ENCODE peak calls at places on chromosomes 3 and 15, in four cellular contexts. One of them, this sample, is unnamed.

GRCh38 chr3:109098245-109098644 is 19.7 kb downstream of the MORC1 start:
- DNase-seq in non-pigmented ciliary epithelial cell: no peak
- DNase-seq in iPS DF 6.9: peak
- DNase-seq in omental fat pad: no peak
- DNase-seq in this sample: no peak

GRCh38 chr3:145801699-145802098 is 359.3 kb downstream of the PLOD2 start:
- DNase-seq in non-pigmented ciliary epithelial cell: no peak
- DNase-seq in iPS DF 6.9: no peak
- DNase-seq in omental fat pad: no peak
- DNase-seq in this sample: no peak

GRCh38 chr3:32238027-32238815 is at the start of gene CMTM8:
- DNase-seq in iPS DF 6.9: no peak
- DNase-seq in non-pigmented ciliary epithelial cell: no peak
- DNase-seq in omental fat pad: no peak
- DNase-seq in this sample: no peak

GRCh38 chr3:73520931-73521461 is 103.7 kb downstream of the PDZRN3 start:
- DNase-seq in omental fat pad: no peak
- DNase-seq in iPS DF 6.9: no peak
- DNase-seq in non-pigmented ciliary epithelial cell: no peak
- DNase-seq in this sample: peak

GRCh38 chr3:126621171-126621570 is 33.8 kb downstream of the TXNRD3 start:
- DNase-seq in iPS DF 6.9: no peak
- DNase-seq in non-pigmented ciliary epithelial cell: no peak
- DNase-seq in omental fat pad: no peak
- DNase-seq in this sample: no peak

GRCh38 chr3:23874359-23875120 is 42.2 kb downstream of the NKIRAS1 start:
- DNase-seq in iPS DF 6.9: no peak
- DNase-seq in omental fat pad: no peak
- DNase-seq in non-pigmented ciliary epithelial cell: no peak
- DNase-seq in this sample: no peak

GRCh38 chr3:184552296-184552695 is 9.3 kb upstream of the EPHB3 start:
- DNase-seq in omental fat pad: no peak
- DNase-seq in iPS DF 6.9: no peak
- DNase-seq in non-pigmented ciliary epithelial cell: no peak
- DNase-seq in this sample: no peak

GRCh38 chr3:123157209-123157597 is 44.5 kb upstream of the SEC22A start:
- DNase-seq in iPS DF 6.9: no peak
- DNase-seq in non-pigmented ciliary epithelial cell: no peak
- DNase-seq in omental fat pad: no peak
- DNase-seq in this sample: no peak

GRCh38 chr3:127822166-127822835 is at the start of gene MGLL:
- DNase-seq in non-pigmented ciliary epithelial cell: no peak
- DNase-seq in omental fat pad: no peak
- DNase-seq in iPS DF 6.9: no peak
- DNase-seq in this sample: no peak

GRCh38 chr3:151328298-151329036 is 882 bp downstream of the P2RY13 start:
- DNase-seq in iPS DF 6.9: no peak
- DNase-seq in omental fat pad: no peak
- DNase-seq in non-pigmented ciliary epithelial cell: no peak
- DNase-seq in this sample: no peak

GRCh38 chr3:104596551-104596950 is 770.2 kb upstream of the ALCAM start:
- DNase-seq in non-pigmented ciliary epithelial cell: peak
- DNase-seq in iPS DF 6.9: peak
- DNase-seq in omental fat pad: no peak
- DNase-seq in this sample: no peak

GRCh38 chr15:39987831-39988230 is 51.1 kb downstream of the SRP14 start:
- DNase-seq in omental fat pad: no peak
- DNase-seq in non-pigmented ciliary epithelial cell: no peak
- DNase-seq in iPS DF 6.9: no peak
- DNase-seq in this sample: no peak

GRCh38 chr3:97880267-97880666 is 58.5 kb downstream of the CRYBG3 start:
- DNase-seq in omental fat pad: no peak
- DNase-seq in non-pigmented ciliary epithelial cell: no peak
- DNase-seq in iPS DF 6.9: no peak
- DNase-seq in this sample: no peak

GRCh38 chr3:152175576-152175883 is 93.2 kb upstream of the MBNL1 start:
- DNase-seq in omental fat pad: no peak
- DNase-seq in iPS DF 6.9: no peak
- DNase-seq in non-pigmented ciliary epithelial cell: peak
- DNase-seq in this sample: no peak

GRCh38 chr15:58840048-58840447 is 68.9 kb downstream of the MINDY2 start:
- DNase-seq in omental fat pad: no peak
- DNase-seq in non-pigmented ciliary epithelial cell: peak
- DNase-seq in iPS DF 6.9: no peak
- DNase-seq in this sample: no peak

GRCh38 chr3:10194328-10195071 is 29.8 kb downstream of the IRAK2 start:
- DNase-seq in iPS DF 6.9: no peak
- DNase-seq in non-pigmented ciliary epithelial cell: no peak
- DNase-seq in omental fat pad: no peak
- DNase-seq in this sample: no peak

GRCh38 chr15:96766387-96766786 is 435.9 kb downstream of the NR2F2 start:
- DNase-seq in non-pigmented ciliary epithelial cell: no peak
- DNase-seq in omental fat pad: no peak
- DNase-seq in iPS DF 6.9: no peak
- DNase-seq in this sample: no peak

GRCh38 chr3:188742755-188743549 is 428.8 kb upstream of the TPRG1 start:
- DNase-seq in non-pigmented ciliary epithelial cell: no peak
- DNase-seq in iPS DF 6.9: no peak
- DNase-seq in omental fat pad: no peak
- DNase-seq in this sample: no peak

GRCh38 chr3:15500107-15500724 is 21.3 kb downstream of the COLQ start:
- DNase-seq in omental fat pad: no peak
- DNase-seq in non-pigmented ciliary epithelial cell: no peak
- DNase-seq in iPS DF 6.9: no peak
- DNase-seq in this sample: no peak

GRCh38 chr15:99981839-99982658 is 248.8 kb upstream of the LYSMD4 start:
- DNase-seq in omental fat pad: no peak
- DNase-seq in iPS DF 6.9: no peak
- DNase-seq in non-pigmented ciliary epithelial cell: no peak
- DNase-seq in this sample: no peak

GRCh38 chr3:62374375-62374876 is 1.1 kb upstream of the FEZF2 start:
- DNase-seq in iPS DF 6.9: no peak
- DNase-seq in non-pigmented ciliary epithelial cell: no peak
- DNase-seq in omental fat pad: no peak
- DNase-seq in this sample: no peak

GRCh38 chr15:85016275-85016674 is 34.6 kb downstream of the PDE8A start:
- DNase-seq in iPS DF 6.9: no peak
- DNase-seq in non-pigmented ciliary epithelial cell: no peak
- DNase-seq in omental fat pad: no peak
- DNase-seq in this sample: no peak

GRCh38 chr3:23760871-23761373 is 44.8 kb upstream of the UBE2E1 start:
- DNase-seq in non-pigmented ciliary epithelial cell: no peak
- DNase-seq in omental fat pad: no peak
- DNase-seq in iPS DF 6.9: no peak
- DNase-seq in this sample: no peak

GRCh38 chr15:88518903-88519302 is 27.6 kb downstream of the DET1 start:
- DNase-seq in non-pigmented ciliary epithelial cell: no peak
- DNase-seq in omental fat pad: no peak
- DNase-seq in iPS DF 6.9: no peak
- DNase-seq in this sample: no peak

GRCh38 chr3:157499342-157499963 is 3.8 kb downstream of the VEPH1 start:
- DNase-seq in omental fat pad: no peak
- DNase-seq in iPS DF 6.9: peak
- DNase-seq in non-pigmented ciliary epithelial cell: no peak
- DNase-seq in this sample: peak

This sample was measured in breast epithelium.